ENCODE peak calls at places on chromosomes 3 and 15, in five cellular contexts. G is neuronal stem cell, X is mesendoderm, H is mesenchymal stem cell, R is IMR-90. S is an unnamed sample.

GRCh38 chr3:99753268-99753975 is 64.2 kb upstream of the CMSS1 start:
- DNase-seq in H (peak), G (peak), R (peak), X (peak), S (peak)

GRCh38 chr15:93019971-93020370 is 69.0 kb downstream of the RGMA start:
- DNase-seq in H (no peak), R (no peak), X (no peak), G (no peak), S (no peak)

GRCh38 chr15:90934256-90934948 is 683 bp upstream of the UNC45A start:
- DNase-seq in R (peak), X (peak), H (peak), G (peak), S (peak)

GRCh38 chr15:83846847-83847246 is 192.9 kb downstream of the ADAMTSL3 start:
- DNase-seq in X (no peak), H (peak), R (peak), G (no peak), S (peak)

GRCh38 chr15:88652456-88653199 is 13.8 kb downstream of the ISG20 start:
- DNase-seq in X (no peak), H (no peak), G (no peak), R (no peak), S (no peak)

GRCh38 chr3:153050978-153051377 is 111.0 kb upstream of the RAP2B start:
- DNase-seq in X (no peak), R (no peak), G (no peak), H (no peak), S (no peak)

GRCh38 chr3:159583662-159584061 is 405.0 kb upstream of the IL12A start:
- DNase-seq in X (no peak), R (no peak), G (no peak), H (no peak), S (no peak)

GRCh38 chr15:59420986-59421618 is 16.9 kb upstream of the FAM81A start:
- DNase-seq in R (peak), H (peak), X (peak), G (no peak), S (peak)

GRCh38 chr3:154334973-154335420 is 10.7 kb upstream of the DHX36 start:
- DNase-seq in H (peak), G (no peak), X (peak), R (peak), S (no peak)

GRCh38 chr15:68025860-68026424 is 28.2 kb upstream of the PIAS1 start:
- DNase-seq in H (peak), G (no peak), R (peak), X (no peak), S (peak)

DNA sequence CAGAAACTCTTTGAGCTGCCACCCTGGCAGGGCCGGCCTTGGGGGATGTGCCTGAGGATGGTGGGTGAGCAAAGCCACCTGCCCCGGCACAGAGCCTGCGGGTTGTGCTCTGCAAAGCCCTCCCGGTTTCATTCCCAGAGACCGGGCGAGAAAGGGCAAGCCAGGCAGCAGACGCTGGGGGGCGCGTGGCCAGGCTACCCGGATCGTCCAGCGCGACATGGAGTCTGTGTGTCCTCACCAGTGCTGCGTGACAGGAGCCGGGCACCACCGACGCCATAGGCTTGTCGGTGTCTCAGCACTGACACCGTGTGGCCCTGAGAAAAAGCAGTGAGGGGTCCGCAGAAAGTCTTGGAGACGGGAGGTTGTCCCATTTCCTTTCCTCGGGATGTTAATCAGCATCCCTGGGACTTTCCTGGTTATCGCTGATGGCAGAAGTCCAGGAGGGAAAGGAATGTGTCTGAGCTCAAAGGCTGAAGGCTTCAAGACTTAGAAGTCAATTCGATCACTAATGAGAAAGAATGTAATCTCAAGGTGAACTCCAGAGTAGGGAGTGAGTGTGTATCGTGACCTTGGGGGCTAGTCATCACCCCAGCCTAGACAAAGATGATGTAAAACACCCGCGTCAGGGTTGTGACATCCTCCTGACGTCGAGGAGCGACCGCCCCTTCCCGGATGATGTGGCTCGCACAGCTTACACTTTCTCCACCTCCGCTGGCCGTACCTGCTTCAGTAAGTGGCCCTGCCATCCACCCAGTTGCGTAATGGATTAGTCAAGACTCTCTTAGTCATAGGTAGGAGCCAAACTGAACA is 36.3 kb upstream of the PLA2G4E start:
- DNase-seq in R (peak), G (peak), X (peak), H (peak), S (peak)
- H3K9ac ChIP-seq in R (no peak), G (peak), X (no peak), H (peak), S (no peak)

GRCh38 chr3:136960838-136961836 is 3.4 kb downstream of the IL20RB start:
- DNase-seq in H (peak), R (no peak), X (peak), G (no peak), S (peak)
- H3K23ac ChIP-seq in H (no peak), R (no peak), X (no peak), G (no peak), S (no peak)

GRCh38 chr3:64560802-64561502 is 126.8 kb downstream of the ADAMTS9 start:
- DNase-seq in X (no peak), H (no peak), G (no peak), R (no peak), S (no peak)
- H3K9ac ChIP-seq in X (no peak), H (peak), G (no peak), R (no peak), S (no peak)

DNA sequence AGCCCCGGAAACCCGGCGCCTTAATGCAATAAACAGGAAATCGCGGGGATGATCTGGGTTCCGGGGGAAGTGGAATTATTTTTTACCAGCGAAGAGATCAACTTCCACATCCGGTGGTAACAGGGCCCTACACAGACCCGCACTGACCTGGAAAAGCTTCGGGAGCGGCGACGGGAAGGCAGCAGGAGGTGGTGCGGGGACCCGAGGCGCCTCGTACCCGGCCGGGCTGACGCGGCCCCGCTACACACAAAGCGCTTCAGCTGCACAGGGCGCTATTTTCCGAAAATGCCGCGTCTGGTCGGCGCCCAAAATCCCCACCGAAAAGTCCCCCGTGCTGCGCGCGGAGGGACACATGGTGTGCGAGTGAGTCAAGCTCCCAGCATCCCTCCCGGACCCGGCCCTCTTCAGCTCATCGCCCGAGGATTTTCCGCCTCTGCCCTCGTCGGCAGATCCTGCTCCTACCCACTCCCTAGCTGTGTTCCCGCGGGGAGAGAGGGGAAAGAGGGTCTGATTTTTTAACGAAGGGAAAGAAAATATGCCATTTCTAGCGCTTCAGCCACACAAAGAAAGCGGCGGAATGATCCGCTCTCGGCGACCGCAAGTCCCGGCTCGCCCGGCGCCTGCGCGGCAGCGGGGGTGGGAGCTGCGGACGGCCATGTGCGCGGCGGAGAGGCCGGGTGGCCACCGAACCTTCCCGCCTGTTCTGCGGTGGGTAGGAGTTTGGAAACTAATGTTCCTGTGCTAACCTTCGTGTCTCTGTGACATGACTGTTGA is at the start of gene GABPB1:
- DNase-seq in G (peak), H (peak), X (peak), R (peak), S (peak)
- H3K23ac ChIP-seq in G (peak), H (peak), X (peak), R (peak), S (peak)

DNA sequence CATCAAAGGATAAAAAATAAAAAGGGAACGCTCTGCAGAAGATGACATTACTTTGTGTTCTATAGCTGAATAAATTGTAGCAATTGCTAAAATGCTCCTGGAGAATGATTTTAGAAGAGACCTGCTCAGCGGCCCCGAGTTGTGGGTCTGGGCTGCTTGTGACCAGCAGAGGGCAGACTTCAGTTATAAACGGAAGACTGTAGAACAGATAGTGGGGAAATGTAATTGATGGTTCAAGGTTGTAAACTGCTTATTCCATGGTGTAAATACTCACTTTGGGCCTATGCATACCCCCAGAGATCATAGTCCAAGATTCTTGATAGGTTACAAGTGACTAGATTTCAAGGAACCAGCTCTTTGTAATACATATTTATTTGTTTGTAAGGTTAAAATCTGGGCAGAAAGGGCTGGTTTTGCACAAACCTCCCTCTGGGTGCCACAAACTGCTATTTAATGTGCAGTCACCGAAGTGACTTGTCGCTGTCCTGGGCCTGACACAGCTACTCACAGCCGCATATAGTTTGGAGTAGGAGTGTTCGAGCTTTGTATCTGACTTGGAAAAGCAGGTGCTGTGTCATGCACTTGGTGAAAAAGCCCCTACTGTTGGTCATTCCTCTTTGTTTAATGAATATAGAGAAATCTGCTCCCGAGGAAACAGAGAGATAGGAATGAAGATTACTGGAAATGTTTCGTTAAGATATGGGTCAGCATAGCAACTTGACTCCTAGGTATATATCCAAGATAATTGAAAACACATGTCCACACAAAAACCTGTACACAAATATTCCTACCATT is 34.7 kb upstream of the NDUFB4 start:
- DNase-seq in X (peak), R (peak), H (peak), G (peak), S (peak)
- H3K9ac ChIP-seq in X (no peak), R (no peak), H (peak), G (no peak), S (no peak)

GRCh38 chr15:31254431-31255175 is 72.0 kb upstream of the KLF13 start:
- DNase-seq in R (peak), G (no peak), X (no peak), H (no peak), S (no peak)
- H3K23ac ChIP-seq in R (no peak), G (no peak), X (no peak), H (no peak), S (no peak)

GRCh38 chr15:24924153-24924552 is 30.6 kb upstream of the SNRPN start:
- DNase-seq in G (no peak), R (no peak), X (peak), H (no peak), S (no peak)
- H3K9ac ChIP-seq in G (no peak), R (no peak), X (no peak), H (no peak), S (no peak)

GRCh38 chr15:64503640-64504039 is 43.3 kb downstream of the ZNF609 start:
- DNase-seq in X (no peak), R (no peak), G (no peak), H (peak), S (no peak)
- H3K23ac ChIP-seq in X (no peak), R (peak), G (no peak), H (no peak), S (no peak)

GRCh38 chr3:10319251-10319650 is 1.7 kb downstream of the SEC13 start:
- DNase-seq in H (no peak), G (no peak), R (no peak), X (no peak), S (no peak)

GRCh38 chr3:10320320-10320677 is 613 bp downstream of the SEC13 start:
- DNase-seq in H (no peak), R (no peak), G (no peak), X (peak), S (no peak)

GRCh38 chr3:10322355-10322715 is 1.4 kb upstream of the SEC13 start:
- DNase-seq in G (no peak), R (no peak), H (no peak), X (peak), S (peak)

GRCh38 chr3:10319804-10320203 is 1.1 kb downstream of the SEC13 start:
- DNase-seq in X (peak), H (peak), R (peak), G (no peak), S (no peak)

DNA sequence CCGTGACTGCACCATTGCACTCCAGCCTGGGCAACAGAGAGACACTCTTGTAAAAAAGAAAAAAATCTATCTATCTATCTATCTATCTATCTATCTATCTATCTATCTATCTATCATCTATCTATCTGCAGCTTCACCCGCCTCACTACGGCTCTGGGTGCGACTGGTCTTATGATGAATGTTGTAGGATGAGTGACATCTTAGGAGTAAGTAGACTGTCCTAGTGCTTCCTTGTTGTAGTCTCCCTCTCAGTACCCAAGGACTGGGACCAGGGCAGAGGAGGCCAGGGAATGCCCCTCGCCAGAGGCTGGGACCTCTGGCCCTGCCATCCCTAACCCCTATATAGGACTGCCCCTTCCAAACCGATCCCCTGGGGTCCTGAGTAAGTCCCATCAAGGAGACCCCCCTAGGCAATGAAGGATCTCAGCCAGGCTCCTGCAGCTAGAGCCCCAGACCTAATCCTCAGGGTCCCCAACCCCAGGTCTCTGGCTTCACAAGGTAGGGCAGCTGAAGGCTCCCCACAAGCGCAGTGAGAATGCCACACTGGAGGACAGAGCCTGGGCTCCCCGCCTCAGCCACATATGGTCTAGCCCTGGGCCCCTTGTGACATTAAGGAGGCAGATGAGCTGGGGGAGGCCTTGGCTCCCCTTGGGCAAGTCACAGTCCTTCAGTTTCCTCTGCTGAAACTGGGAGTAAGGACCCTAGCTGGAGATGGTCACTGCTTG is 880 bp upstream of the SEC13 start:
- DNase-seq in X (no peak), H (no peak), R (no peak), G (no peak), S (no peak)
- H3K9ac ChIP-seq in X (no peak), H (peak), R (no peak), G (no peak), S (no peak)

GRCh38 chr3:64209866-64210609 is 15.2 kb downstream of the PRICKLE2 start:
- DNase-seq in X (no peak), G (no peak), H (peak), R (no peak), S (no peak)

GRCh38 chr3:64203216-64203615 is 22.1 kb downstream of the PRICKLE2 start:
- DNase-seq in G (no peak), R (peak), H (no peak), X (no peak), S (no peak)

GRCh38 chr3:64199933-64200332 is 25.3 kb downstream of the PRICKLE2 start:
- DNase-seq in X (no peak), R (no peak), G (no peak), H (no peak), S (no peak)

GRCh38 chr3:64207289-64208086 is 17.8 kb downstream of the PRICKLE2 start:
- DNase-seq in R (peak), X (no peak), H (peak), G (no peak), S (no peak)

DNA sequence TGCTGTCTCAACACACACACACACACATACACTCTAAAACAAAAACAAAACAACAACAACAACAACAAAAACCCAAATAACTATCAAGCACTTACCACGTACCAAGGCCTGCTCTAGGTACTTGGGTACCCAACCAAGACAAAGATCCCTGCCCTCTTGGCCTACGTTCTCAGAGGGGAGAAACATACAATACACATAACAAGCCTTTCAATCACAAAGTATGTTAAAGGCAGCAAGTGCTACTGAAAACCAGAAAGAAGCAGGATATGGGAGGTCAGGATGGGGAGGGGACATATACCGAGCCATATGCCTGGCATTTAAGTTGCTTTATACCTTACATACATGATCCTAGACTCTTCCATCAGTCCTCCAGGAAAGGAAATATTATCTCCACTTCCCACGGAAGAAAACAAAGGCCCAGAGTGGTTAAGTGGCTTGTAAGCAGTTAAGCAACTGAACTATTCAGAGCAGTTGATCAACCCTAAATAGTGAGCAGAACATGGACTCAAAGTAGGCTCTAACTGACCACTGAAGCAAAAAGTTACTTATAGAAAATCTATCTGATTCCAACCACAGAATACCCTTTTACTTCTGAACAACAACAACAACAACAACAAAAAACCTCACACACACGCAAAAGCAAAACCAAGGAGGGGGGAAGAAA is 21.2 kb downstream of the PRICKLE2 start:
- DNase-seq in G (no peak), R (no peak), H (no peak), X (no peak), S (no peak)
- H3K23ac ChIP-seq in G (no peak), R (peak), H (no peak), X (no peak), S (no peak)